ENCODE peak calls at places on chromosome 12, in seven cellular contexts. E is Right ventricle myocardium superior, H is NCI-H460, G is neural progenitor cell, F is GDM1, V is progenitor cell of endocrine pancreas, I is Peyer's patch. Y is an unnamed sample.

GRCh38 chr12:16030729-16031128 is 119.6 kb downstream of the DERA start:
- DNase-seq in V (no peak), F (no peak), H (no peak), I (no peak), G (no peak), E (no peak), Y (no peak)

GRCh38 chr12:105775351-105775750 is 363.4 kb downstream of the NUAK1 start:
- DNase-seq in F (no peak), I (no peak), G (no peak), V (no peak), E (no peak), H (no peak), Y (peak; percentile 46)

GRCh38 chr12:101857043-101857558 is 20.3 kb upstream of the DRAM1 start:
- DNase-seq in I (no peak), G (no peak), V (no peak), E (no peak), H (no peak), F (no peak), Y (no peak)

GRCh38 chr12:6263931-6264330 is 46.6 kb upstream of the PLEKHG6 start:
- DNase-seq in H (no peak), G (no peak), F (no peak), I (no peak), E (no peak), V (no peak), Y (no peak)

GRCh38 chr12:109871678-109872314 is 8.5 kb downstream of the GLTP start:
- DNase-seq in I (peak; percentile 89), G (no peak), F (no peak), E (no peak), H (no peak), V (no peak), Y (no peak)

GRCh38 chr12:12636641-12637040 is 25.0 kb downstream of the CREBL2 start:
- DNase-seq in G (no peak), V (no peak), I (no peak), E (no peak), F (no peak), H (no peak), Y (no peak)

GRCh38 chr12:52189376-52190174 is 2.2 kb downstream of the KRT80 start:
- DNase-seq in F (no peak), V (no peak), H (no peak), I (no peak), G (no peak), E (no peak), Y (no peak)

GRCh38 chr12:65162609-65163008 is 6.8 kb upstream of the LEMD3 start:
- DNase-seq in F (no peak), G (no peak), H (no peak), E (no peak), I (no peak), V (no peak), Y (no peak)

GRCh38 chr12:4855121-4855924 is 54.4 kb upstream of the KCNA1 start:
- DNase-seq in G (peak; percentile 87), I (peak; percentile 78), E (no peak), F (peak; percentile 61), V (peak; percentile 69), H (peak; percentile 69), Y (peak; percentile 92)

GRCh38 chr12:46661161-46661845 is 164.5 kb downstream of the SLC38A4 start:
- DNase-seq in V (no peak), E (no peak), H (peak; percentile 90), F (peak; percentile 46), G (peak; percentile 76), I (no peak), Y (peak; percentile 89)

GRCh38 chr12:80551897-80552296 is 107.9 kb downstream of the PTPRQ start:
- DNase-seq in V (no peak), H (peak; percentile 4), I (no peak), G (no peak), E (no peak), F (no peak), Y (peak; percentile 8)

GRCh38 chr12:93767524-93767863 is 90.3 kb downstream of the CRADD start:
- DNase-seq in V (no peak), E (no peak), F (peak; percentile 62), I (no peak), G (no peak), H (no peak), Y (no peak)

GRCh38 chr12:3768911-3769447 is 16.1 kb upstream of the CRACR2A start:
- DNase-seq in I (no peak), H (no peak), V (no peak), G (no peak), E (no peak), F (no peak), Y (no peak)

GRCh38 chr12:94171595-94171930 is 23.2 kb downstream of the PLXNC1 start:
- DNase-seq in I (no peak), V (no peak), H (no peak), F (no peak), E (no peak), G (no peak), Y (no peak)

GRCh38 chr12:95262808-95263207 is 45.2 kb downstream of the VEZT start:
- DNase-seq in G (no peak), H (no peak), I (no peak), F (no peak), V (no peak), E (no peak), Y (no peak)

GRCh38 chr12:51132693-51133092 is 40.2 kb downstream of the TFCP2 start:
- DNase-seq in V (no peak), H (no peak), E (no peak), I (no peak), G (no peak), F (no peak), Y (no peak)

Y was measured in pons.